ENCODE peak calls at places on chromosome 4, in four cellular contexts. J, T, Q and F are unnamed samples.

GRCh38 chr4:53476232-53477037 is 99.0 kb downstream of the FIP1L1 start:
- DNase-seq in J (no peak), T (no peak), Q (no peak), F (no peak)

GRCh38 chr4:164012396-164013027 is 518.0 kb downstream of the TMA16 start:
- DNase-seq in J (no peak), T (no peak), Q (peak), F (no peak)

GRCh38 chr4:87150498-87151261 is 69.7 kb downstream of the KLHL8 start:
- DNase-seq in J (peak), T (peak), Q (peak), F (peak)

GRCh38 chr4:72670521-72670920 is 101.5 kb upstream of the ADAMTS3 start:
- DNase-seq in J (no peak), T (no peak), Q (no peak), F (no peak)

GRCh38 chr4:148116264-148116663 is 325.9 kb downstream of the NR3C2 start:
- DNase-seq in J (no peak), T (no peak), Q (no peak), F (no peak)

GRCh38 chr4:126451237-126451885 is 1136.6 kb downstream of the FAT4 start:
- DNase-seq in J (no peak), T (no peak), Q (no peak), F (no peak)

GRCh38 chr4:186687263-186687662 is 36.4 kb downstream of the FAT1 start:
- DNase-seq in J (no peak), T (no peak), Q (no peak), F (no peak)

GRCh38 chr4:185534850-185535761 is at the start of gene PDLIM3:
- DNase-seq in J (no peak), T (no peak), Q (peak), F (no peak)

GRCh38 chr4:139555073-139555704 is 830 bp downstream of the SETD7 start:
- DNase-seq in J (peak), T (no peak), Q (peak), F (peak)

GRCh38 chr4:74674750-74675149 is 119.6 kb downstream of the BTC start:
- DNase-seq in J (no peak), T (no peak), Q (no peak), F (no peak)

GRCh38 chr4:2280531-2281300 is 18.8 kb upstream of the MXD4 start:
- DNase-seq in J (no peak), T (no peak), Q (no peak), F (no peak)

GRCh38 chr4:176436500-176436973 is 116.8 kb downstream of the SPCS3 start:
- DNase-seq in J (no peak), T (no peak), Q (no peak), F (no peak)